ENCODE peak calls at places on chromosomes 11 and 22, in seven cellular contexts. One of them, this sample, is unnamed.

GRCh38 chr11:20066783-20067156 is 93.5 kb downstream of the DBX1 start:
- DNase-seq in nucleus accumbens: no peak
- DNase-seq in GM10248: no peak
- DNase-seq in activated naive CD4-positive, alpha-beta T cell treated with anti-CD3 and anti-CD28 coated beads for 36 hours: no peak
- DNase-seq in GM13976: no peak
- DNase-seq in activated CD4-positive, alpha-beta T cell treated with anti-CD3 and anti-CD28 coated beads for 48 hours: no peak
- DNase-seq in EL: no peak
- DNase-seq in this sample: no peak

GRCh38 chr11:87832216-87832615 is 343.0 kb downstream of the RAB38 start:
- DNase-seq in nucleus accumbens: no peak
- DNase-seq in EL: no peak
- DNase-seq in activated CD4-positive, alpha-beta T cell treated with anti-CD3 and anti-CD28 coated beads for 48 hours: no peak
- DNase-seq in GM13976: no peak
- DNase-seq in GM10248: no peak
- DNase-seq in activated naive CD4-positive, alpha-beta T cell treated with anti-CD3 and anti-CD28 coated beads for 36 hours: no peak
- DNase-seq in this sample: no peak

GRCh38 chr22:38754247-38755154 is 1.3 kb downstream of the SUN2 start:
- DNase-seq in GM13976: no peak
- DNase-seq in nucleus accumbens: peak
- DNase-seq in EL: peak
- DNase-seq in GM10248: no peak
- DNase-seq in activated CD4-positive, alpha-beta T cell treated with anti-CD3 and anti-CD28 coated beads for 48 hours: peak
- DNase-seq in activated naive CD4-positive, alpha-beta T cell treated with anti-CD3 and anti-CD28 coated beads for 36 hours: peak
- DNase-seq in this sample: peak

GRCh38 chr11:78188809-78189724 is at the start of gene USP35:
- DNase-seq in nucleus accumbens: no peak
- DNase-seq in activated CD4-positive, alpha-beta T cell treated with anti-CD3 and anti-CD28 coated beads for 48 hours: no peak
- DNase-seq in activated naive CD4-positive, alpha-beta T cell treated with anti-CD3 and anti-CD28 coated beads for 36 hours: no peak
- DNase-seq in GM13976: no peak
- DNase-seq in EL: no peak
- DNase-seq in GM10248: no peak
- DNase-seq in this sample: no peak

GRCh38 chr11:8258289-8258688 is 5.4 kb downstream of the LMO1 start:
- DNase-seq in GM13976: no peak
- DNase-seq in activated naive CD4-positive, alpha-beta T cell treated with anti-CD3 and anti-CD28 coated beads for 36 hours: no peak
- DNase-seq in GM10248: no peak
- DNase-seq in EL: no peak
- DNase-seq in nucleus accumbens: no peak
- DNase-seq in activated CD4-positive, alpha-beta T cell treated with anti-CD3 and anti-CD28 coated beads for 48 hours: no peak
- DNase-seq in this sample: no peak

GRCh38 chr22:39253427-39254070 is 8.8 kb upstream of the PDGFB start:
- DNase-seq in nucleus accumbens: peak
- DNase-seq in activated CD4-positive, alpha-beta T cell treated with anti-CD3 and anti-CD28 coated beads for 48 hours: peak
- DNase-seq in GM13976: peak
- DNase-seq in GM10248: peak
- DNase-seq in activated naive CD4-positive, alpha-beta T cell treated with anti-CD3 and anti-CD28 coated beads for 36 hours: peak
- DNase-seq in EL: peak
- DNase-seq in this sample: no peak

GRCh38 chr22:17305076-17305475 is 64.2 kb upstream of the CECR2 start:
- DNase-seq in EL: no peak
- DNase-seq in GM10248: no peak
- DNase-seq in activated CD4-positive, alpha-beta T cell treated with anti-CD3 and anti-CD28 coated beads for 48 hours: no peak
- DNase-seq in nucleus accumbens: no peak
- DNase-seq in GM13976: no peak
- DNase-seq in activated naive CD4-positive, alpha-beta T cell treated with anti-CD3 and anti-CD28 coated beads for 36 hours: no peak
- DNase-seq in this sample: no peak

GRCh38 chr11:12019337-12019736 is 10.9 kb upstream of the DKK3 start:
- DNase-seq in activated CD4-positive, alpha-beta T cell treated with anti-CD3 and anti-CD28 coated beads for 48 hours: no peak
- DNase-seq in GM10248: no peak
- DNase-seq in GM13976: no peak
- DNase-seq in EL: no peak
- DNase-seq in nucleus accumbens: peak
- DNase-seq in activated naive CD4-positive, alpha-beta T cell treated with anti-CD3 and anti-CD28 coated beads for 36 hours: no peak
- DNase-seq in this sample: no peak

GRCh38 chr11:123593570-123593969 is 60.9 kb downstream of the SCN3B start:
- DNase-seq in EL: no peak
- DNase-seq in GM13976: no peak
- DNase-seq in GM10248: no peak
- DNase-seq in activated CD4-positive, alpha-beta T cell treated with anti-CD3 and anti-CD28 coated beads for 48 hours: no peak
- DNase-seq in activated naive CD4-positive, alpha-beta T cell treated with anti-CD3 and anti-CD28 coated beads for 36 hours: no peak
- DNase-seq in nucleus accumbens: no peak
- DNase-seq in this sample: no peak

GRCh38 chr22:50199251-50199721 is 1.5 kb upstream of the SELENOO start:
- DNase-seq in activated naive CD4-positive, alpha-beta T cell treated with anti-CD3 and anti-CD28 coated beads for 36 hours: no peak
- DNase-seq in EL: no peak
- DNase-seq in nucleus accumbens: no peak
- DNase-seq in GM13976: no peak
- DNase-seq in activated CD4-positive, alpha-beta T cell treated with anti-CD3 and anti-CD28 coated beads for 48 hours: no peak
- DNase-seq in GM10248: no peak
- DNase-seq in this sample: no peak

GRCh38 chr11:75547177-75547576 is 14.9 kb upstream of the SERPINH1 start:
- DNase-seq in GM10248: no peak
- DNase-seq in GM13976: no peak
- DNase-seq in EL: no peak
- DNase-seq in activated CD4-positive, alpha-beta T cell treated with anti-CD3 and anti-CD28 coated beads for 48 hours: no peak
- DNase-seq in nucleus accumbens: no peak
- DNase-seq in activated naive CD4-positive, alpha-beta T cell treated with anti-CD3 and anti-CD28 coated beads for 36 hours: no peak
- DNase-seq in this sample: no peak

GRCh38 chr22:44825310-44826150 is 73.2 kb downstream of the ARHGAP8 start:
- DNase-seq in activated CD4-positive, alpha-beta T cell treated with anti-CD3 and anti-CD28 coated beads for 48 hours: no peak
- DNase-seq in GM13976: no peak
- DNase-seq in nucleus accumbens: no peak
- DNase-seq in GM10248: no peak
- DNase-seq in EL: no peak
- DNase-seq in activated naive CD4-positive, alpha-beta T cell treated with anti-CD3 and anti-CD28 coated beads for 36 hours: no peak
- DNase-seq in this sample: no peak

GRCh38 chr11:849951-850776 is 7.5 kb downstream of the TSPAN4 start:
- DNase-seq in nucleus accumbens: no peak
- DNase-seq in GM10248: no peak
- DNase-seq in GM13976: no peak
- DNase-seq in activated CD4-positive, alpha-beta T cell treated with anti-CD3 and anti-CD28 coated beads for 48 hours: no peak
- DNase-seq in activated naive CD4-positive, alpha-beta T cell treated with anti-CD3 and anti-CD28 coated beads for 36 hours: no peak
- DNase-seq in EL: no peak
- DNase-seq in this sample: no peak

GRCh38 chr11:131978351-131978750 is 607.9 kb downstream of the NTM start:
- DNase-seq in GM10248: no peak
- DNase-seq in activated naive CD4-positive, alpha-beta T cell treated with anti-CD3 and anti-CD28 coated beads for 36 hours: no peak
- DNase-seq in nucleus accumbens: no peak
- DNase-seq in EL: peak
- DNase-seq in activated CD4-positive, alpha-beta T cell treated with anti-CD3 and anti-CD28 coated beads for 48 hours: no peak
- DNase-seq in GM13976: no peak
- DNase-seq in this sample: no peak

GRCh38 chr11:67516806-67517205 is 6.4 kb downstream of the CABP2 start:
- DNase-seq in EL: no peak
- DNase-seq in nucleus accumbens: no peak
- DNase-seq in GM13976: no peak
- DNase-seq in activated naive CD4-positive, alpha-beta T cell treated with anti-CD3 and anti-CD28 coated beads for 36 hours: no peak
- DNase-seq in GM10248: no peak
- DNase-seq in activated CD4-positive, alpha-beta T cell treated with anti-CD3 and anti-CD28 coated beads for 48 hours: no peak
- DNase-seq in this sample: no peak